ENCODE peak calls at places on chromosomes 1 and 21, in seven cellular contexts. I is heart left ventricle; R is CD8-positive, alpha-beta T cell; V is BE2C; F is BJ; M is lower leg skin; Z is choroid plexus epithelial cell. G is an unnamed sample.

GRCh38 chr1:199173356-199173755 is 534.5 kb downstream of the PTPRC start:
- DNase-seq in I (no peak), R (no peak), V (no peak), F (peak), M (no peak), Z (peak), G (no peak)

GRCh38 chr1:17826165-17826488 is 71.0 kb downstream of the ACTL8 start:
- DNase-seq in I (peak), R (no peak), V (peak), F (no peak), M (no peak), Z (peak), G (no peak)

GRCh38 chr1:114274621-114275317 is 121.1 kb upstream of the SYT6 start:
- DNase-seq in I (no peak), R (no peak), V (peak), F (no peak), M (no peak), Z (no peak), G (no peak)

GRCh38 chr1:212135166-212135565 is 99.6 kb downstream of the DTL start:
- DNase-seq in I (no peak), R (no peak), V (no peak), F (no peak), M (no peak), Z (no peak), G (no peak)

GRCh38 chr1:239952348-239953307 is 139.1 kb upstream of the FMN2 start:
- DNase-seq in I (no peak), R (no peak), V (peak), F (no peak), M (no peak), Z (peak), G (no peak)

GRCh38 chr1:206713070-206713469 is 28.4 kb downstream of the MAPKAPK2 start:
- DNase-seq in I (no peak), R (no peak), V (no peak), F (no peak), M (no peak), Z (no peak), G (no peak)

GRCh38 chr1:201551877-201552731 is 13.2 kb downstream of the NAV1 start:
- DNase-seq in I (no peak), R (no peak), V (no peak), F (peak), M (no peak), Z (no peak), G (no peak)

GRCh38 chr21:27759091-27759659 is 792.3 kb upstream of the ADAMTS5 start:
- DNase-seq in I (no peak), R (no peak), V (peak), F (no peak), M (no peak), Z (no peak), G (no peak)

GRCh38 chr1:6245869-6246496 is 2.0 kb downstream of the HES3 start:
- DNase-seq in I (no peak), R (peak), V (peak), F (no peak), M (no peak), Z (no peak), G (no peak)

GRCh38 chr1:208135354-208135753 is 108.8 kb downstream of the PLXNA2 start:
- DNase-seq in I (no peak), R (no peak), V (no peak), F (no peak), M (peak), Z (peak), G (no peak)

GRCh38 chr1:161491472-161491871 is 13.8 kb upstream of the FCGR2A start:
- DNase-seq in I (no peak), R (no peak), V (no peak), F (no peak), M (no peak), Z (no peak), G (no peak)

GRCh38 chr1:221045842-221046831 is 166.9 kb downstream of the HLX start:
- DNase-seq in I (no peak), R (no peak), V (no peak), F (no peak), M (no peak), Z (peak), G (no peak)

GRCh38 chr1:37741130-37741529 is 23.8 kb downstream of the EPHA10 start:
- DNase-seq in I (no peak), R (no peak), V (no peak), F (no peak), M (no peak), Z (peak), G (no peak)

GRCh38 chr1:59285691-59286090 is 11.2 kb upstream of the FGGY start:
- DNase-seq in I (no peak), R (no peak), V (no peak), F (no peak), M (no peak), Z (no peak), G (no peak)

GRCh38 chr1:147598631-147599361 is 57.5 kb downstream of the BCL9 start:
- DNase-seq in I (no peak), R (peak), V (peak), F (no peak), M (peak), Z (no peak), G (no peak)

GRCh38 chr1:229641306-229641705 is 15.3 kb downstream of the URB2 start:
- DNase-seq in I (no peak), R (no peak), V (no peak), F (no peak), M (no peak), Z (no peak), G (no peak)

GRCh38 chr1:26452459-26453183 is 19.6 kb upstream of the HMGN2 start:
- DNase-seq in I (no peak), R (no peak), V (no peak), F (no peak), M (no peak), Z (no peak), G (no peak)

GRCh38 chr1:26450906-26451305 is 18.8 kb downstream of the DHDDS start:
- DNase-seq in I (no peak), R (no peak), V (no peak), F (no peak), M (no peak), Z (no peak), G (no peak)

DNA sequence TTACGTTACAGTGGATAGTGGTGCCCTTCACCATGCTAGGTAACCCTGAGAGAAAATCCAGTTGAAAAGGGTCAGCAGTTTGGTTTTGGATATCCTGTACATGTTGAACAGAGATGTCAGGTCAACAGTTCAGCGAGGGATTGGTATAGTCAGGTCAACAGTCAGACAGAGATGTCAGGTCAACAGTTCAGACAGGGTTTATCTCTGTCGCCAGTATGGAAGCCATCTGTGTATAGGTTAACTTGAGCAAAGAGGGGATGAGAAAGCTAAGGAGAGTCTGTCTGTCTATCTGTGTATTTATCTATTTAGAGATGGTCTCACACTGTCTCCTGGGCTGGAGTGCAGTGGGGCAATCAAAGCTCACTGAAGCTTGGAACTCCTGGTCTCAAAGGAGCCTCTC is 17.7 kb downstream of the DHDDS start:
- DNase-seq in I (no peak), R (no peak), V (no peak), F (no peak), M (no peak), Z (no peak), G (no peak)
- H3K4me3 ChIP-seq in I (no peak), R (no peak), V (no peak), F (no peak), M (no peak), Z (no peak), G (no peak)

GRCh38 chr1:64891440-64891815 is 74.9 kb downstream of the JAK1 start:
- DNase-seq in I (no peak), R (no peak), V (no peak), F (no peak), M (no peak), Z (peak), G (no peak)
- TF ChIP-seq CTCF in I (no peak), R (no peak), V (no peak), F (no peak), M (no peak), Z (no peak), G (no peak)

GRCh38 chr1:25066253-25066652 is 136.2 kb upstream of the RUNX3 start:
- DNase-seq in I (no peak), R (no peak), V (peak), F (no peak), M (no peak), Z (peak), G (no peak)

GRCh38 chr1:25068829-25069228 is 138.8 kb upstream of the RUNX3 start:
- DNase-seq in I (no peak), R (no peak), V (no peak), F (no peak), M (no peak), Z (no peak), G (no peak)

GRCh38 chr1:25067852-25068251 is 137.8 kb upstream of the RUNX3 start:
- DNase-seq in I (no peak), R (no peak), V (no peak), F (no peak), M (no peak), Z (no peak), G (no peak)

GRCh38 chr1:25066731-25067520 is 136.8 kb upstream of the RUNX3 start:
- DNase-seq in I (no peak), R (no peak), V (no peak), F (no peak), M (no peak), Z (no peak), G (no peak)

GRCh38 chr1:25068316-25068715 is 138.2 kb upstream of the RUNX3 start:
- DNase-seq in I (no peak), R (no peak), V (no peak), F (no peak), M (no peak), Z (no peak), G (no peak)
- H3K4me3 ChIP-seq in I (no peak), R (no peak), V (no peak), F (no peak), M (no peak), Z (no peak), G (no peak)

GRCh38 chr1:157994081-157994581 is 686 bp downstream of the KIRREL1 start:
- DNase-seq in I (peak), R (no peak), V (no peak), F (no peak), M (no peak), Z (no peak), G (no peak)
- TF ChIP-seq CTCF in I (peak), R (no peak), V (no peak), F (peak), M (no peak), Z (peak), G (peak)

DNA sequence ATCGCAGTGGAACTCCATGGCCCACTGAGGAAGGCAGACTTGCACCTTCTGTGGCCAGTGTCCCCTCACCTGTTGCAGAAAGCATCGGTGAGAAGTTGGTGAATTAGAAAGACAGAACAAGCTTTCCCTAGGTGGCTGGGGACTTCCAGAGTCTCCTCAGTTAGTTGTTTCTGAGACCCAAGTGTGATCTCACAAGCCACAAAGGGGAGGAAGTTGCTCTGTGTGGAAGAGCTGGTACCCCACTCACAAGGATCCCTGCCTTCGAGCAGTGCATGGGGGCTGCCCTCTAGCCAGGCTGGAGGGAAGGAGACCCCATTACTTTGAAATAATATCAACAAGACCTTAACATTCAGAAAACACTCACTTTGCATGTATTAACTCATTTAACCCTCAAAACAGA is 2.1 kb downstream of the PRELP start:
- DNase-seq in I (no peak), R (no peak), V (no peak), F (no peak), M (no peak), Z (no peak), G (no peak)
- H3K4me3 ChIP-seq in I (no peak), R (no peak), V (no peak), F (no peak), M (peak), Z (no peak), G (no peak)

GRCh38 chr1:202954057-202954745 is 3.9 kb downstream of the ADIPOR1 start:
- DNase-seq in I (no peak), R (no peak), V (no peak), F (no peak), M (no peak), Z (no peak), G (no peak)

GRCh38 chr1:202961220-202961880 is 3.2 kb upstream of the ADIPOR1 start:
- DNase-seq in I (no peak), R (no peak), V (no peak), F (no peak), M (no peak), Z (no peak), G (no peak)

GRCh38 chr1:202958544-202959275 is 598 bp upstream of the ADIPOR1 start:
- DNase-seq in I (no peak), R (peak), V (no peak), F (no peak), M (no peak), Z (no peak), G (no peak)

GRCh38 chr1:202959276-202959620 is 1.1 kb upstream of the ADIPOR1 start:
- DNase-seq in I (no peak), R (no peak), V (no peak), F (no peak), M (no peak), Z (peak), G (no peak)

DNA sequence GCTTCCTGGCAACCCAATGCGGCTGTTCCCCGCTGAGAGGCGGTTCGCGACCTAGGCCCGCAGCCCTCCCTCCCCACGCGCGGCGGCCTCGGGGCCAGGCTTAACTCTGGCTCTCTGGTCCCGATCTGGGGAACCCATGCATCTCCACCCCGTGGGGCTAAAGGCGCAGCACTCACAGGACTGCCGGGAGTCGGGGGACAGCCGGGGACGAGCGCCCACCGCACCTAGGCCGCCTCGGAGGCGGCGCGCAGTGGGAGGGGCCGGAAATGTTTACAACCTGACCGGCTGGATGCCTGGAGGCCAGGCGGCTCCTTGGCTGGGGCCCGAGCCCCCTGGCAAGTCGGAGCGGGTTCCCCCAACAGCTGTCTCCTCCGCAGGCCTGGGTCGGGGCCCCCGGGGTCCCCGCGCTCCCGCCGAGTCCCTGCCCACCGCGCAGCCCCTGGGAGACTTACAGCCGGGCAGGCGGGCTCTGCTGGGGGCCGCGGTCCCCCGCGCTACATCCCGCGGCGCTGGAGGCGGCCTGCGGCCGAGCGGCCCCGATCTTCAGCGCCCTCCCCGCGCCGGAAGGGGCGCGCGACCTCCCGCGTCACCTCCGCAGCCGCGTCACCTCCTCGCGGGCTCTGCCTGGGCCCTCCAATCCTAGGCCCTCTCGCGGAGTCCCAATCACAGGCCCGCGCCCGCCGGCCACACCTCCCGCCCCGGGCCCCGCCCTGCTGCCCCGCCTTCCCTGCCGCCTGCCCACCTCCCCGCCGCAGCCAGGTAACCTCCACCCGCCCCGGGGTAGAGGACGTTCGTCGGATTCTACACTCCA is at the start of gene ADIPOR1:
- DNase-seq in I (peak), R (peak), V (peak), F (peak), M (peak), Z (peak), G (peak)
- TF ChIP-seq CTCF in I (peak), R (no peak), V (no peak), F (no peak), M (no peak), Z (no peak), G (no peak)

GRCh38 chr1:90724361-90724760 is 7.3 kb upstream of the BARHL2 start:
- DNase-seq in I (no peak), R (no peak), V (no peak), F (no peak), M (no peak), Z (no peak), G (no peak)
- H3K4me3 ChIP-seq in I (no peak), R (no peak), V (no peak), F (no peak), M (no peak), Z (no peak), G (no peak)

DNA sequence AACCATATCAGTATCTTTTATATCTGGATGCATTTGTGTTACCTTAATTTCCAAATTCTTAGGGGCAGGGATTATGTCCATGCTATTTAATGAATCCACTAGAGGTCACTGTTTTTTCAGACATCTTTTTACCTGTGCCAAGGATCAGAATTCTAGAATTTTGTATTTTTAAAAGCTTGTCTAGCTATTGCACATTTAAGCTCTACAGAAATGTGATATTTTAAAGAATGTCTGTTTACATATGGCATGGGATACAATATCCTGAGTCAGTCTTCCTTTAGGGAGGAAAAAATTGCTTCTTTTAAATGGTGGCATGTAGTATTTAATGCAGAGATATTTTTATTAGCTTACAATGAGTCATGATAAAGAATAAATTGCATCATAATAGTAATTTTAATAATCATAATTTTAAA is 11.3 kb downstream of the RPAP2 start:
- DNase-seq in I (no peak), R (no peak), V (no peak), F (no peak), M (no peak), Z (peak), G (no peak)
- TF ChIP-seq CTCF in I (peak), R (peak), V (peak), F (peak), M (no peak), Z (peak), G (peak)

GRCh38 chr1:156386949-156387898 is 18.2 kb downstream of the RHBG start:
- DNase-seq in I (no peak), R (no peak), V (no peak), F (no peak), M (no peak), Z (no peak), G (no peak)

GRCh38 chr1:156387899-156388813 is 19.1 kb downstream of the RHBG start:
- DNase-seq in I (no peak), R (no peak), V (no peak), F (no peak), M (no peak), Z (no peak), G (no peak)

GRCh38 chr1:156389311-156389710 is 20.3 kb downstream of the RHBG start:
- DNase-seq in I (no peak), R (no peak), V (no peak), F (no peak), M (no peak), Z (no peak), G (no peak)

GRCh38 chr1:156390409-156391144 is 21.6 kb downstream of the RHBG start:
- DNase-seq in I (no peak), R (no peak), V (no peak), F (no peak), M (no peak), Z (no peak), G (no peak)

DNA sequence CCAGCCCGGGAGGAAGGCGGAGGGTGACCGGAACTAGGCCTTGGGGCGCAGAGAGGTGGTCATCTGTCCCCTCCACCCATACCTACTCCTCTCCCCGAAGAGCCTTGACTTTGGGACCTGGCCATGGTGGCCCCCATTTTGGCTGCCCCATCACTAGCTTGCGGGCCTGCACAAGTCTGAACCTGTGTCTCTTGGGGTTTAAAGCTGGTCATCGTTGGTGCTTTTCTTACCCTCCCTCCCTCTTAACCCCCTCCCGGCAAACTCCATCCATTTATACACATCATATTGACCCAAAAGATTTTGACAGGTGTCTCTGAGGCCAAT is 19.8 kb downstream of the RHBG start:
- DNase-seq in I (no peak), R (no peak), V (no peak), F (no peak), M (no peak), Z (no peak), G (no peak)
- H3K4me3 ChIP-seq in I (no peak), R (no peak), V (no peak), F (no peak), M (no peak), Z (no peak), G (no peak)